ENCODE peak calls at places on chromosomes 11 and 22, in five cellular contexts. T, B, M, D and V are unnamed samples.

GRCh38 chr11:108768370-108768769 is 103.5 kb downstream of the DDX10 start:
- DNase-seq in T (no peak), B (no peak), M (no peak), D (no peak), V (no peak)

GRCh38 chr11:11510939-11511338 is 110.9 kb downstream of the GALNT18 start:
- DNase-seq in T (no peak), B (no peak), M (peak; percentile 29), D (no peak), V (no peak)

GRCh38 chr11:35047179-35047578 is 91.8 kb upstream of the CD44 start:
- DNase-seq in T (peak; percentile 50), B (no peak), M (no peak), D (no peak), V (no peak)

GRCh38 chr22:42127606-42128005 is 3.0 kb downstream of the CYP2D6 start:
- DNase-seq in T (no peak), B (no peak), M (no peak), D (no peak), V (no peak)

GRCh38 chr11:44315947-44316387 is 6.0 kb upstream of the ALX4 start:
- DNase-seq in T (no peak), B (no peak), M (no peak), D (peak; percentile 58), V (no peak)

GRCh38 chr11:15123849-15124248 is 9.1 kb downstream of the INSC start:
- DNase-seq in T (no peak), B (no peak), M (no peak), D (no peak), V (no peak)

GRCh38 chr11:65468874-65469333 is 29.9 kb upstream of the MALAT1 start:
- DNase-seq in T (peak; percentile 83), B (peak; percentile 95), M (peak; percentile 76), D (peak; percentile 94), V (no peak)

GRCh38 chr22:43126506-43127165 is 16.1 kb downstream of the BIK start:
- DNase-seq in T (no peak), B (peak; percentile 94), M (no peak), D (no peak), V (no peak)

GRCh38 chr22:19795617-19796008 is 35.0 kb downstream of the TBX1 start:
- DNase-seq in T (no peak), B (no peak), M (no peak), D (no peak), V (no peak)

GRCh38 chr11:132650969-132651720 is 881.2 kb downstream of the OPCML start:
- DNase-seq in T (no peak), B (no peak), M (no peak), D (no peak), V (no peak)

GRCh38 chr11:133955091-133955846 is 1.5 kb downstream of the IGSF9B start:
- DNase-seq in T (no peak), B (no peak), M (peak; percentile 24), D (no peak), V (no peak)

GRCh38 chr22:36227396-36227795 is 11.9 kb downstream of the APOL2 start:
- DNase-seq in T (no peak), B (no peak), M (no peak), D (no peak), V (no peak)

GRCh38 chr22:20386972-20387371 is 7.0 kb upstream of the ZNF74 start:
- DNase-seq in T (no peak), B (no peak), M (no peak), D (no peak), V (no peak)

GRCh38 chr11:106466441-106467190 is 389.2 kb downstream of the AASDHPPT start:
- DNase-seq in T (no peak), B (no peak), M (no peak), D (no peak), V (no peak)

GRCh38 chr11:79428406-79428805 is 12.4 kb downstream of the TENM4 start:
- DNase-seq in T (no peak), B (no peak), M (peak; percentile 57), D (no peak), V (no peak)

GRCh38 chr11:65436412-65437032 is 13.9 kb downstream of the NEAT1 start:
- DNase-seq in T (no peak), B (no peak), M (peak; percentile 60), D (peak; percentile 34), V (no peak)

GRCh38 chr22:17119481-17120202 is 1.5 kb downstream of the TMEM121B start:
- DNase-seq in T (no peak), B (peak; percentile 55), M (peak; percentile 45), D (no peak), V (no peak)

GRCh38 chr11:29161216-29161615 is 855.6 kb downstream of the KCNA4 start:
- DNase-seq in T (no peak), B (no peak), M (no peak), D (no peak), V (no peak)

GRCh38 chr11:45538363-45538762 is 127.1 kb downstream of the CHST1 start:
- DNase-seq in T (no peak), B (no peak), M (no peak), D (no peak), V (no peak)

GRCh38 chr11:64381350-64381749 is 22.4 kb downstream of the RPS6KA4 start:
- DNase-seq in T (no peak), B (no peak), M (no peak), D (no peak), V (no peak)

GRCh38 chr22:38564669-38565068 is 5.3 kb downstream of the DMC1 start:
- DNase-seq in T (no peak), B (no peak), M (no peak), D (no peak), V (no peak)

GRCh38 chr11:913043-913442 is 2.4 kb upstream of the CHID1 start:
- DNase-seq in T (no peak), B (no peak), M (no peak), D (no peak), V (no peak)

GRCh38 chr11:30823119-30823518 is 237.0 kb upstream of the MPPED2 start:
- DNase-seq in T (no peak), B (no peak), M (no peak), D (no peak), V (no peak)

GRCh38 chr11:34425863-34426262 is 12.9 kb upstream of the CAT start:
- DNase-seq in T (no peak), B (no peak), M (no peak), D (no peak), V (no peak)

GRCh38 chr11:130131957-130132850 is 27.4 kb upstream of the ST14 start:
- DNase-seq in T (peak; percentile 83), B (peak; percentile 48), M (peak; percentile 72), D (no peak), V (peak; percentile 66)

GRCh38 chr11:83088965-83089364 is 17.3 kb upstream of the RAB30 start:
- DNase-seq in T (no peak), B (no peak), M (no peak), D (no peak), V (no peak)

GRCh38 chr11:46506486-46506808 is 87.4 kb downstream of the AMBRA1 start:
- DNase-seq in T (no peak), B (no peak), M (no peak), D (no peak), V (no peak)

GRCh38 chr11:91261513-91261912 is 963.1 kb upstream of the FAT3 start:
- DNase-seq in T (no peak), B (no peak), M (no peak), D (no peak), V (no peak)
- TF ChIP-seq CTCF in T (peak; percentile 17), B (no peak), M (no peak), D (no peak), V (no peak)

DNA sequence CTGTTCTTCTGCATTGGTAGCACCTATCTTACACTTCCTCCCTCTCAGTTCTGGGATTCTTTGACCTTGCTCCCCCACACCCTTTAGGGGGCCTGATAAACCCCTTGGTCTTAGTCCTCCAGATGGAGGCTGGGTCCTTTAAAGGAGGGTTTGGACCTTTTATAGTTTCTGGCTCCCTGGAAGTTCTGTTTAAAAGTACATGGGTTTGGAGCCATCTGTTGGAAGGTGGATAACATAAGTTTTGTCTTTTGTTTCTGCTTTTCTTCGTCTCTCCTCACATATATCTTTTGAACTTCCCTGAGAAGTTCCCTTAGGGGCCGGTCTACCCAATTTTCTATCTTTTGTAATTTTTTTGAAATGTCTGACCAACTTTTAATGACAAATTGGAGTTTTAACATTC is 17.9 kb upstream of the HYLS1 start:
- DNase-seq in T (no peak), B (no peak), M (no peak), D (no peak), V (no peak)
- TF ChIP-seq CTCF in T (no peak), B (no peak), M (no peak), D (no peak), V (no peak)

GRCh38 chr11:122165972-122166371 is 50.0 kb upstream of the BLID start:
- DNase-seq in T (no peak), B (no peak), M (no peak), D (no peak), V (no peak)
- TF ChIP-seq CTCF in T (no peak), B (no peak), M (no peak), D (no peak), V (no peak)

GRCh38 chr11:77617892-77618291 is 19.7 kb downstream of the CLNS1A start:
- DNase-seq in T (no peak), B (no peak), M (no peak), D (no peak), V (no peak)

GRCh38 chr11:77619576-77620198 is 17.9 kb downstream of the CLNS1A start:
- DNase-seq in T (peak; percentile 67), B (peak; percentile 59), M (no peak), D (no peak), V (no peak)
- TF ChIP-seq CTCF in T (peak; percentile 90), B (peak; percentile 37), M (peak; percentile 67), D (peak; percentile 67), V (peak; percentile 63)

GRCh38 chr11:100980156-100980555 is 149.5 kb downstream of the PGR start:
- DNase-seq in T (peak; percentile 5), B (no peak), M (no peak), D (no peak), V (no peak)
- TF ChIP-seq CTCF in T (peak; percentile 56), B (no peak), M (peak; percentile 48), D (peak; percentile 15), V (peak; percentile 6)

GRCh38 chr22:50626314-50626855 is 1.6 kb downstream of the ARSA start:
- DNase-seq in T (no peak), B (no peak), M (no peak), D (peak; percentile 63), V (no peak)

GRCh38 chr22:50627452-50627913 is 469 bp downstream of the ARSA start:
- DNase-seq in T (peak; percentile 25), B (peak; percentile 32), M (no peak), D (no peak), V (no peak)

GRCh38 chr22:50628543-50629134 is 687 bp upstream of the ARSA start:
- DNase-seq in T (no peak), B (no peak), M (no peak), D (peak; percentile 62), V (no peak)

GRCh38 chr22:50626856-50627451 is 998 bp downstream of the ARSA start:
- DNase-seq in T (no peak), B (no peak), M (no peak), D (peak; percentile 68), V (no peak)

DNA sequence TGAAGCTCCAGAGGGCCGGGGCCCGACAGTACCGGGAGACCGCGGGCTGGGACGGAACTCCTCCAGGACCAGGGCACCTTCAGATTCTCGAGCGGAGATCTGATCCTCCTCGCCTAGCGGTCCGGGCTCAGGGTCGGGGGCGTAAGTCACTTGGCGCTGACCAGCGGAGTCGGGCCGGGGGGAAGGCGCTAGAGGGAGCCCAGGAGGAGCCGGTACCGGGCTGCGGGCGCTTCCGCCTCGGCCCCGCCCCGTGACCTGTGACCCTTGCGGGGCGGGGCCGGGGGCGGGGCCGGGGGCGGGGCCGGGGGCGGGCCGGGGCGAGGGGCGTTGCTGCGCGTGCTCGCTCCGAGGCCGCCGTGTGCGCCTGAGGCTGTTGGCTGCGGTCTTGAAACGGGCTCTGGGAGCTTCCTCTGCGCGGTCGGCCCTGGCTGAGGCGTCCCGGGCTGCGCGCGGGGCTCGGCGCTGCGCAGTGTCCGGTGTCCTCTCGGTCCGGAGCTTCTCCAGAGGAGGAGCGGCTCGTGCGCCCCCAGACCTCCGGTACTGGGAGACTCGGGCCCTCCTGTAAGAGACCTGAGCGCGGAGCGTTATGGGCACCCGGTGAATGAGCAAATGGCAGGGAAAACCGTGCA is at the start of gene ARSA:
- DNase-seq in T (peak; percentile 90), B (peak; percentile 71), M (peak; percentile 86), D (peak; percentile 92), V (no peak)
- TF ChIP-seq CTCF in T (peak; percentile 55), B (peak; percentile 26), M (peak; percentile 20), D (peak; percentile 31), V (peak; percentile 29)